ENCODE peak calls at places on chromosome 11, in nine cellular contexts. One of them, this sample, is unnamed.

GRCh38 chr11:74639533-74639932 is 47.2 kb downstream of the POLD3 start:
- DNase-seq in PC-3: no peak
- DNase-seq in SK-N-SH: no peak
- DNase-seq in HCT116: no peak
- DNase-seq in GM23248: no peak
- DNase-seq in neural progenitor cell: no peak
- DNase-seq in GM23338: no peak
- DNase-seq in OCI-LY7: no peak
- DNase-seq in MM.1S: no peak
- DNase-seq in this sample: no peak

GRCh38 chr11:64718084-64718779 is 4.8 kb downstream of the NRXN2 start:
- DNase-seq in GM23338: no peak
- DNase-seq in MM.1S: no peak
- DNase-seq in SK-N-SH: no peak
- DNase-seq in OCI-LY7: no peak
- DNase-seq in HCT116: no peak
- DNase-seq in PC-3: no peak
- DNase-seq in neural progenitor cell: no peak
- DNase-seq in GM23248: no peak
- DNase-seq in this sample: no peak

GRCh38 chr11:28877366-28877765 is 769.2 kb downstream of the METTL15 start:
- DNase-seq in PC-3: peak
- DNase-seq in SK-N-SH: no peak
- DNase-seq in neural progenitor cell: no peak
- DNase-seq in GM23248: no peak
- DNase-seq in HCT116: no peak
- DNase-seq in GM23338: no peak
- DNase-seq in MM.1S: no peak
- DNase-seq in OCI-LY7: no peak
- DNase-seq in this sample: no peak

GRCh38 chr11:84685976-84686375 is 941.2 kb downstream of the DLG2 start:
- DNase-seq in GM23338: no peak
- DNase-seq in OCI-LY7: no peak
- DNase-seq in neural progenitor cell: no peak
- DNase-seq in GM23248: no peak
- DNase-seq in PC-3: no peak
- DNase-seq in HCT116: no peak
- DNase-seq in MM.1S: no peak
- DNase-seq in SK-N-SH: no peak
- DNase-seq in this sample: no peak

GRCh38 chr11:8793114-8793777 is 110.7 kb downstream of the RPL27A start:
- DNase-seq in neural progenitor cell: no peak
- DNase-seq in HCT116: no peak
- DNase-seq in MM.1S: no peak
- DNase-seq in PC-3: no peak
- DNase-seq in OCI-LY7: no peak
- DNase-seq in SK-N-SH: no peak
- DNase-seq in GM23248: no peak
- DNase-seq in GM23338: no peak
- DNase-seq in this sample: no peak

GRCh38 chr11:128946646-128947045 is 4.0 kb upstream of the TP53AIP1 start:
- DNase-seq in GM23338: no peak
- DNase-seq in HCT116: no peak
- DNase-seq in neural progenitor cell: no peak
- DNase-seq in OCI-LY7: no peak
- DNase-seq in PC-3: no peak
- DNase-seq in MM.1S: no peak
- DNase-seq in SK-N-SH: no peak
- DNase-seq in GM23248: no peak
- DNase-seq in this sample: no peak

GRCh38 chr11:9459573-9460321 is 1.1 kb upstream of the ZNF143 start:
- DNase-seq in HCT116: peak
- DNase-seq in SK-N-SH: peak
- DNase-seq in MM.1S: peak
- DNase-seq in neural progenitor cell: no peak
- DNase-seq in PC-3: peak
- DNase-seq in GM23338: peak
- DNase-seq in GM23248: peak
- DNase-seq in OCI-LY7: peak
- DNase-seq in this sample: peak

GRCh38 chr11:61963282-61964057 is 4.0 kb downstream of the FTH1 start:
- DNase-seq in GM23338: no peak
- DNase-seq in OCI-LY7: peak
- DNase-seq in HCT116: no peak
- DNase-seq in neural progenitor cell: no peak
- DNase-seq in MM.1S: peak
- DNase-seq in SK-N-SH: no peak
- DNase-seq in PC-3: peak
- DNase-seq in GM23248: peak
- DNase-seq in this sample: no peak

GRCh38 chr11:42906226-42906625 is 405.6 kb upstream of the API5 start:
- DNase-seq in PC-3: no peak
- DNase-seq in HCT116: no peak
- DNase-seq in GM23248: no peak
- DNase-seq in SK-N-SH: no peak
- DNase-seq in neural progenitor cell: no peak
- DNase-seq in MM.1S: no peak
- DNase-seq in GM23338: no peak
- DNase-seq in OCI-LY7: no peak
- DNase-seq in this sample: no peak

GRCh38 chr11:488992-489391 is 18.1 kb downstream of the RNH1 start:
- DNase-seq in MM.1S: no peak
- DNase-seq in GM23248: no peak
- DNase-seq in PC-3: no peak
- DNase-seq in OCI-LY7: no peak
- DNase-seq in GM23338: no peak
- DNase-seq in SK-N-SH: no peak
- DNase-seq in neural progenitor cell: no peak
- DNase-seq in HCT116: no peak
- DNase-seq in this sample: no peak

GRCh38 chr11:36010010-36010740 is 66.3 kb downstream of the LDLRAD3 start:
- DNase-seq in PC-3: peak
- DNase-seq in GM23338: no peak
- DNase-seq in SK-N-SH: no peak
- DNase-seq in MM.1S: no peak
- DNase-seq in HCT116: no peak
- DNase-seq in neural progenitor cell: no peak
- DNase-seq in OCI-LY7: no peak
- DNase-seq in GM23248: peak
- DNase-seq in this sample: no peak

GRCh38 chr11:88288560-88288959 is 49.0 kb downstream of the CTSC start:
- DNase-seq in OCI-LY7: no peak
- DNase-seq in PC-3: peak
- DNase-seq in HCT116: no peak
- DNase-seq in SK-N-SH: no peak
- DNase-seq in GM23338: no peak
- DNase-seq in neural progenitor cell: no peak
- DNase-seq in MM.1S: no peak
- DNase-seq in GM23248: no peak
- DNase-seq in this sample: no peak

GRCh38 chr11:19951558-19952083 is 208.7 kb downstream of the DBX1 start:
- DNase-seq in neural progenitor cell: peak
- DNase-seq in GM23338: peak
- DNase-seq in MM.1S: peak
- DNase-seq in GM23248: peak
- DNase-seq in HCT116: peak
- DNase-seq in OCI-LY7: peak
- DNase-seq in SK-N-SH: peak
- DNase-seq in PC-3: peak
- DNase-seq in this sample: peak

GRCh38 chr11:36469881-36470802 is 39.9 kb downstream of the TRAF6 start:
- DNase-seq in neural progenitor cell: no peak
- DNase-seq in GM23338: no peak
- DNase-seq in MM.1S: no peak
- DNase-seq in SK-N-SH: no peak
- DNase-seq in OCI-LY7: no peak
- DNase-seq in HCT116: no peak
- DNase-seq in GM23248: peak
- DNase-seq in PC-3: peak
- DNase-seq in this sample: no peak

GRCh38 chr11:2927851-2928604 is 1.2 kb downstream of the PHLDA2 start:
- DNase-seq in HCT116: no peak
- DNase-seq in MM.1S: no peak
- DNase-seq in OCI-LY7: no peak
- DNase-seq in GM23248: peak
- DNase-seq in SK-N-SH: peak
- DNase-seq in neural progenitor cell: no peak
- DNase-seq in GM23338: no peak
- DNase-seq in PC-3: peak
- DNase-seq in this sample: no peak

DNA sequence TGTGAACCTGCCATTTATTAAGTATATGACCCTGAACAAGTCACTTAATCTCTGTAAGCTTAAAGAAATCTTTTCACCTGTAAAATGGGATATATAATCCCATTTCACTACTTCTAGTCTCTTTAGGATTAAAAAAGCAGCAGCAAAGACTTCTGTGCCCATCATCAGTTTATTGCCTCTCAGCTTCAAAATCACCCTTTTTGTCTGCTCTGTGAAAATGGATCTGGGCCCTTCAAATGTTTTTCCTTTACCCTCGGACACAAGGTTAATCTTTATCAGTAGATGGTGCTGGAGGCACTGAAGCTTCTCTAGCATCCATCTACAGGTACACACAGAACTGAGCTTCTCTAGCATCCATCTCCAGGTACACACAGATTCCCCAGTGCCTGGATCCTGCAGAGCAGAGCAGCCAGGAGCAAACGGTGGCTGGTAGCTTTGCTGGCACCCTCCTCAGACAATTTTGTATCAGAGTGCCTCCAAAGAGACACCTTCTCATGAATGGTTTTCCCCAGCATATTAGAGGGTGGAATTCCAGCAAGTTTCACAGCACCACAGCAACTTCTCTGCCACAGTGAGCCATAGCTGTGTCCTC is 56.8 kb downstream of the CADM1 start:
- DNase-seq in MM.1S: no peak
- DNase-seq in OCI-LY7: no peak
- DNase-seq in GM23248: no peak
- DNase-seq in SK-N-SH: no peak
- DNase-seq in PC-3: no peak
- DNase-seq in neural progenitor cell: no peak
- DNase-seq in GM23338: no peak
- DNase-seq in HCT116: no peak
- DNase-seq in this sample: no peak
- H3K4me3 ChIP-seq in MM.1S: no peak
- H3K4me3 ChIP-seq in OCI-LY7: no peak
- H3K4me3 ChIP-seq in GM23248: no peak
- H3K4me3 ChIP-seq in SK-N-SH: no peak
- H3K4me3 ChIP-seq in PC-3: no peak
- H3K4me3 ChIP-seq in neural progenitor cell: no peak
- H3K4me3 ChIP-seq in GM23338: no peak
- H3K4me3 ChIP-seq in HCT116: no peak
- H3K4me3 ChIP-seq in this sample: no peak

GRCh38 chr11:76807206-76807875 is 24.2 kb downstream of the TSKU start:
- DNase-seq in MM.1S: peak
- DNase-seq in GM23248: peak
- DNase-seq in OCI-LY7: peak
- DNase-seq in HCT116: no peak
- DNase-seq in PC-3: peak
- DNase-seq in neural progenitor cell: peak
- DNase-seq in GM23338: peak
- DNase-seq in SK-N-SH: peak
- DNase-seq in this sample: peak
- H2AFZ ChIP-seq in MM.1S: peak
- H2AFZ ChIP-seq in GM23248: peak
- H2AFZ ChIP-seq in OCI-LY7: no peak
- H2AFZ ChIP-seq in HCT116: peak
- H2AFZ ChIP-seq in PC-3: peak
- H2AFZ ChIP-seq in neural progenitor cell: peak
- H2AFZ ChIP-seq in GM23338: no peak
- H2AFZ ChIP-seq in SK-N-SH: peak
- H2AFZ ChIP-seq in this sample: peak

DNA sequence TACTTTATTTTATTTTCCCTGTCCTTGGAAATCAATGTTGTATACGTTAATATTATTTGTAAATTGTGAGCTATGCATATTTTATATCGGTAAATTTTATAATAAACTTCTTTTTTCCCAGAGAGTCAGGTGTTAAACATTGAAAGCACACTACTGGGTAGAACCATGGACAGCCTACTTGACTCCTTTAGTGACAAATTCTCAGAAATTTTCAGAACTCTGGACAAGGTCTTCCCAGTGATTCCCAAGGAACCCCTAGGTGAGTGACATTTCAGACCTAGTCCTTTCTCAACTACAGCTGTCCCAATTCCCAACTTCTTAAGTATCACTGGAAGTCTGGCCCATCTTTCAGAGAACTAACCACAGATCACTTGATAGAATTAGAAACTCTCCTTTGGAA is 107.2 kb downstream of the RCN1 start:
- DNase-seq in GM23338: peak
- DNase-seq in HCT116: no peak
- DNase-seq in MM.1S: no peak
- DNase-seq in GM23248: peak
- DNase-seq in PC-3: peak
- DNase-seq in OCI-LY7: no peak
- DNase-seq in SK-N-SH: no peak
- DNase-seq in neural progenitor cell: peak
- DNase-seq in this sample: no peak
- TF ChIP-seq EZH2phosphoT487 in GM23338: no peak
- TF ChIP-seq EZH2phosphoT487 in HCT116: no peak
- TF ChIP-seq EZH2phosphoT487 in MM.1S: no peak
- TF ChIP-seq EZH2phosphoT487 in GM23248: no peak
- TF ChIP-seq EZH2phosphoT487 in PC-3: no peak
- TF ChIP-seq EZH2phosphoT487 in OCI-LY7: no peak
- TF ChIP-seq EZH2phosphoT487 in SK-N-SH: no peak
- TF ChIP-seq EZH2phosphoT487 in neural progenitor cell: no peak
- TF ChIP-seq EZH2phosphoT487 in this sample: no peak

GRCh38 chr11:95093548-95093947 is 3.9 kb downstream of the ENDOD1 start:
- DNase-seq in GM23338: no peak
- DNase-seq in OCI-LY7: peak
- DNase-seq in neural progenitor cell: no peak
- DNase-seq in HCT116: no peak
- DNase-seq in SK-N-SH: no peak
- DNase-seq in PC-3: no peak
- DNase-seq in MM.1S: no peak
- DNase-seq in GM23248: peak
- DNase-seq in this sample: no peak

GRCh38 chr11:95100191-95100648 is 10.6 kb downstream of the ENDOD1 start:
- DNase-seq in SK-N-SH: no peak
- DNase-seq in MM.1S: no peak
- DNase-seq in GM23248: no peak
- DNase-seq in PC-3: no peak
- DNase-seq in neural progenitor cell: no peak
- DNase-seq in HCT116: no peak
- DNase-seq in GM23338: no peak
- DNase-seq in OCI-LY7: no peak
- DNase-seq in this sample: no peak

GRCh38 chr11:95098826-95099225 is 9.2 kb downstream of the ENDOD1 start:
- DNase-seq in HCT116: no peak
- DNase-seq in SK-N-SH: no peak
- DNase-seq in OCI-LY7: no peak
- DNase-seq in neural progenitor cell: no peak
- DNase-seq in PC-3: no peak
- DNase-seq in GM23248: no peak
- DNase-seq in GM23338: no peak
- DNase-seq in MM.1S: no peak
- DNase-seq in this sample: no peak

GRCh38 chr11:95095858-95096587 is 6.4 kb downstream of the ENDOD1 start:
- DNase-seq in SK-N-SH: no peak
- DNase-seq in neural progenitor cell: no peak
- DNase-seq in MM.1S: peak
- DNase-seq in OCI-LY7: peak
- DNase-seq in GM23338: no peak
- DNase-seq in GM23248: peak
- DNase-seq in HCT116: no peak
- DNase-seq in PC-3: peak
- DNase-seq in this sample: no peak

GRCh38 chr11:95097209-95097608 is 7.6 kb downstream of the ENDOD1 start:
- DNase-seq in SK-N-SH: no peak
- DNase-seq in GM23338: no peak
- DNase-seq in OCI-LY7: no peak
- DNase-seq in HCT116: no peak
- DNase-seq in MM.1S: no peak
- DNase-seq in PC-3: no peak
- DNase-seq in GM23248: no peak
- DNase-seq in neural progenitor cell: no peak
- DNase-seq in this sample: no peak
- H3K4me3 ChIP-seq in SK-N-SH: no peak
- H3K4me3 ChIP-seq in GM23338: no peak
- H3K4me3 ChIP-seq in OCI-LY7: no peak
- H3K4me3 ChIP-seq in HCT116: no peak
- H3K4me3 ChIP-seq in MM.1S: no peak
- H3K4me3 ChIP-seq in PC-3: no peak
- H3K4me3 ChIP-seq in GM23248: no peak
- H3K4me3 ChIP-seq in neural progenitor cell: no peak
- H3K4me3 ChIP-seq in this sample: no peak